ENCODE peak calls at places on chromosomes 13 and 19, in nine cellular contexts. P is suprapubic skin, X is HFFc6, T is lower lobe of right lung, B is heart right ventricle, Q is PC-9, L is osteocyte, V is fibroblast of pulmonary artery, W is HFF-Myc. N is an unnamed sample.

GRCh38 chr19:14433454-14434156 is 499 bp downstream of the PKN1 start:
- DNase-seq in P (no peak), X (no peak), T (peak), B (peak), Q (peak), L (no peak), V (no peak), W (no peak), N (peak)

GRCh38 chr13:36430247-36431203 is 1.8 kb upstream of the CCNA1 start:
- DNase-seq in P (no peak), X (no peak), T (no peak), B (peak), Q (no peak), L (no peak), V (peak), W (no peak), N (no peak)

GRCh38 chr13:24860775-24861174 is 96.8 kb downstream of the RNF17 start:
- DNase-seq in P (no peak), X (no peak), T (no peak), B (no peak), Q (no peak), L (no peak), V (no peak), W (no peak), N (no peak)

GRCh38 chr19:55250262-55251036 is 8.4 kb downstream of the PPP6R1 start:
- DNase-seq in P (peak), X (no peak), T (no peak), B (no peak), Q (no peak), L (no peak), V (no peak), W (no peak), N (no peak)

GRCh38 chr19:49691243-49692101 is 556 bp downstream of the CPT1C start:
- DNase-seq in P (peak), X (peak), T (peak), B (no peak), Q (no peak), L (peak), V (peak), W (no peak), N (no peak)

GRCh38 chr13:64154514-64154913 is 2738.9 kb upstream of the PCDH20 start:
- DNase-seq in P (no peak), X (peak), T (no peak), B (no peak), Q (no peak), L (no peak), V (peak), W (peak), N (no peak)

GRCh38 chr13:59846845-59847620 is 316.7 kb downstream of the DIAPH3 start:
- DNase-seq in P (no peak), X (no peak), T (no peak), B (no peak), Q (no peak), L (no peak), V (no peak), W (no peak), N (no peak)

GRCh38 chr13:112443191-112444000 is 67.2 kb downstream of the SPACA7 start:
- DNase-seq in P (peak), X (no peak), T (no peak), B (no peak), Q (no peak), L (peak), V (no peak), W (no peak), N (peak)

GRCh38 chr13:72457151-72457550 is 270.3 kb downstream of the MZT1 start:
- DNase-seq in P (no peak), X (no peak), T (no peak), B (no peak), Q (no peak), L (no peak), V (no peak), W (no peak), N (no peak)

GRCh38 chr19:13013649-13014048 is 18.4 kb downstream of the NFIX start:
- DNase-seq in P (no peak), X (no peak), T (no peak), B (no peak), Q (no peak), L (no peak), V (no peak), W (no peak), N (no peak)

GRCh38 chr19:2636897-2637683 is 65.4 kb downstream of the GNG7 start:
- DNase-seq in P (no peak), X (peak), T (peak), B (peak), Q (peak), L (peak), V (peak), W (no peak), N (peak)

GRCh38 chr13:89951341-89951740 is 1396.1 kb upstream of the MIR17HG start:
- DNase-seq in P (no peak), X (no peak), T (no peak), B (no peak), Q (no peak), L (no peak), V (no peak), W (no peak), N (no peak)

GRCh38 chr13:45630791-45631190 is 15.3 kb upstream of the ERICH6B start:
- DNase-seq in P (no peak), X (no peak), T (no peak), B (no peak), Q (no peak), L (no peak), V (no peak), W (no peak), N (no peak)

GRCh38 chr19:1130801-1131717 is 27.3 kb downstream of the GPX4 start:
- DNase-seq in P (no peak), X (no peak), T (no peak), B (no peak), Q (no peak), L (no peak), V (no peak), W (no peak), N (no peak)

GRCh38 chr13:21240586-21240985 is 64.1 kb downstream of the MRPL57 start:
- DNase-seq in P (no peak), X (peak), T (no peak), B (no peak), Q (no peak), L (no peak), V (peak), W (peak), N (no peak)

GRCh38 chr19:18051887-18052286 is 34.8 kb downstream of the IL12RB1 start:
- DNase-seq in P (no peak), X (no peak), T (no peak), B (peak), Q (peak), L (no peak), V (no peak), W (no peak), N (no peak)

GRCh38 chr13:21672811-21673591 is 2.1 kb downstream of the FGF9 start:
- DNase-seq in P (no peak), X (no peak), T (no peak), B (no peak), Q (no peak), L (no peak), V (no peak), W (no peak), N (no peak)

GRCh38 chr13:50594276-50594970 is 249.1 kb downstream of the DLEU7 start:
- DNase-seq in P (no peak), X (no peak), T (no peak), B (no peak), Q (no peak), L (no peak), V (no peak), W (no peak), N (no peak)

GRCh38 chr13:42312817-42313431 is 41.0 kb downstream of the AKAP11 start:
- DNase-seq in P (no peak), X (no peak), T (no peak), B (no peak), Q (no peak), L (no peak), V (no peak), W (no peak), N (no peak)

GRCh38 chr19:48543121-48543710 is 8.8 kb upstream of the SULT2B1 start:
- DNase-seq in P (no peak), X (peak), T (peak), B (no peak), Q (peak), L (no peak), V (peak), W (no peak), N (peak)

GRCh38 chr19:42068756-42069571 is 1.0 kb downstream of the GRIK5 start:
- DNase-seq in P (no peak), X (no peak), T (no peak), B (no peak), Q (no peak), L (no peak), V (no peak), W (no peak), N (no peak)

GRCh38 chr19:49997709-49998108 is 27.5 kb downstream of the VRK3 start:
- DNase-seq in P (no peak), X (no peak), T (no peak), B (no peak), Q (no peak), L (no peak), V (peak), W (no peak), N (peak)

GRCh38 chr13:58542530-58542929 is 911.0 kb downstream of the PCDH17 start:
- DNase-seq in P (no peak), X (no peak), T (no peak), B (no peak), Q (no peak), L (no peak), V (no peak), W (no peak), N (no peak)

GRCh38 chr19:3243851-3244700 is 19.6 kb downstream of the CELF5 start:
- DNase-seq in P (no peak), X (peak), T (no peak), B (peak), Q (peak), L (no peak), V (peak), W (peak), N (peak)

GRCh38 chr13:96899946-96900345 is 94.3 kb downstream of the OXGR1 start:
- DNase-seq in P (no peak), X (no peak), T (no peak), B (no peak), Q (no peak), L (no peak), V (no peak), W (no peak), N (no peak)

GRCh38 chr13:113926951-113927660 is 46.8 kb downstream of the C13orf46 start:
- DNase-seq in P (peak), X (no peak), T (no peak), B (no peak), Q (no peak), L (peak), V (no peak), W (no peak), N (no peak)

GRCh38 chr19:28971011-28971410 is 241.9 kb downstream of the UQCRFS1 start:
- DNase-seq in P (no peak), X (no peak), T (no peak), B (no peak), Q (no peak), L (no peak), V (peak), W (no peak), N (no peak)

GRCh38 chr13:100388923-100389322 is 199.7 kb downstream of the GGACT start:
- DNase-seq in P (no peak), X (no peak), T (no peak), B (no peak), Q (no peak), L (no peak), V (no peak), W (no peak), N (no peak)

DNA sequence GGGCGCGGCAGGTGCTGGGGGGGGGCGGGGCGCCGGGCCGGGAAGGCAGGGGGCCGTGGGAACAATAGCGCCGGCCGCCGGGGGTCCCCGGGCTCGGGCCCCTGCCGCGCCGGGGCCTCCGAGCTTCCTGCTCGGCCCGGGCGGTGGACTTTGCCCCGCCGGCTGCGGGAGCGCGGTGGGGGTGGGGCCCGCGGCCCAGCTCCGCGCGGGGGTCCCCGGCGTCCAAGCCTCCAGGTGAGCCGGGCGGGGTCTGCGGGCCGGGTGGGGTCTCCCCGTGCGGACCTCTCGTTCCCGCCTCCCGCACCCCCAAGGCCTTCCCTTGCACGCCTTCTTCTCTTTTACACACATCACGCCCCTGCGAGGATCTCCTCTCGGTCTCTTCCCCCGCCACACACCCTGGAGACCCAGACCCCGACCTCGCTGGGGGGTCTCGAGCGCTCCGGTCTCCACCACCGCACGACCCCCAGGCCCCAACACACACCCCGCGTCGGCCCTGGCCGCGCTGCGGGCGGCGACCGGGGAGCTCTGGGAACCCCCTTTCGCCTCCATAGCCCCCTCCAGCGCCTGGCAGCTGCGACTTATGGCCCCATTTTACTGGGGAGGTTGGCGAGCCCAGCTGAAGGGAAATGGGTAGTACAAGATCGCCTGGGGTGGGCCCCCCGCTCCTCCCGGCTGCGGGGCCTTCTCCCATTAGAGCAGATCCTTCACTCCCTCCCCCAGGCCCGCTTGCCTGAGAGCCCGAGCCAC is 701 bp downstream of the CAMSAP3 start:
- DNase-seq in P (no peak), X (no peak), T (no peak), B (no peak), Q (no peak), L (no peak), V (no peak), W (no peak), N (peak)
- TF ChIP-seq CTCF in P (no peak), X (no peak), T (no peak), B (no peak), Q (no peak), L (no peak), V (no peak), W (no peak), N (no peak)

DNA sequence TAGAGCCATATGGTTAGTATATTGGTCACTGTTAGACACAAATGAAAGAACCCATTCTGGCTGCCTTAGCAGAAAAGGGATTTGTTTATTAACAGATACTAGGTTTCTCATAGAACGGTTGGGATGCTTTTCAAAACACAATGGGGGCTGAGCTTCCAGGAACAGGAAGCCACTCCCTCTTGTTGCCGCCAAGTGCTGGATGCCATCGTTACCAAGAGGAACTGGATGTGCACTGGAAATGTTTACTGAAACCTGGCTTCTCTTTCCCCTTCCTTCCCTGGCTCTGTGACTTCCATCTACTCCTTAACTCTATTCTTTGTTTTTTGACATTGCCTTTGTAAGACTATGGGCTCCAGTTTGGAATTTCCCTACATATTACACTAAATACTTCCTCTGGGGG is 11.8 kb upstream of the KL start:
- DNase-seq in P (no peak), X (no peak), T (no peak), B (peak), Q (no peak), L (no peak), V (peak), W (no peak), N (no peak)
- TF ChIP-seq CTCF in P (no peak), X (no peak), T (no peak), B (no peak), Q (no peak), L (no peak), V (no peak), W (no peak), N (no peak)

DNA sequence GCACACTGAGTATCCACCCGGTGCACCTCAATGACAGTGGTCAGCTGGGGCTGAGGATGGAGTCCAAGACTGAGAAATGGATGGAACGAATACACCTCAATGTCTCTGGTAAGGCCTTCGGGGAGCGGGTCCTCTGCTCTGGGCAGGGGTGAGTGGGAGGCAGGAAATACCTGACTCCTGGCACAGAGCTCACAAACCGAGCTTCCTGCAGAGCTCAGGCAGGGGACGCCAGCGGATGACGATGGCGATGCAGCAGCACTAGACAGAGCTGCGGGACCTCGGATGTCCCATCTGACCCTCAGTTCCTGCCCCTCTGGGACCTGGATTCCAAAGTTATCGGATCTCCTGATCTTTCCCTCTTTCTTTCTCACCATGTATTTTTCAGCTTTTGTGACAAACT is 3.8 kb downstream of the CD22 start:
- DNase-seq in P (no peak), X (no peak), T (no peak), B (no peak), Q (no peak), L (no peak), V (no peak), W (no peak), N (no peak)
- TF ChIP-seq CTCF in P (no peak), X (no peak), T (no peak), B (no peak), Q (no peak), L (no peak), V (no peak), W (no peak), N (no peak)

DNA sequence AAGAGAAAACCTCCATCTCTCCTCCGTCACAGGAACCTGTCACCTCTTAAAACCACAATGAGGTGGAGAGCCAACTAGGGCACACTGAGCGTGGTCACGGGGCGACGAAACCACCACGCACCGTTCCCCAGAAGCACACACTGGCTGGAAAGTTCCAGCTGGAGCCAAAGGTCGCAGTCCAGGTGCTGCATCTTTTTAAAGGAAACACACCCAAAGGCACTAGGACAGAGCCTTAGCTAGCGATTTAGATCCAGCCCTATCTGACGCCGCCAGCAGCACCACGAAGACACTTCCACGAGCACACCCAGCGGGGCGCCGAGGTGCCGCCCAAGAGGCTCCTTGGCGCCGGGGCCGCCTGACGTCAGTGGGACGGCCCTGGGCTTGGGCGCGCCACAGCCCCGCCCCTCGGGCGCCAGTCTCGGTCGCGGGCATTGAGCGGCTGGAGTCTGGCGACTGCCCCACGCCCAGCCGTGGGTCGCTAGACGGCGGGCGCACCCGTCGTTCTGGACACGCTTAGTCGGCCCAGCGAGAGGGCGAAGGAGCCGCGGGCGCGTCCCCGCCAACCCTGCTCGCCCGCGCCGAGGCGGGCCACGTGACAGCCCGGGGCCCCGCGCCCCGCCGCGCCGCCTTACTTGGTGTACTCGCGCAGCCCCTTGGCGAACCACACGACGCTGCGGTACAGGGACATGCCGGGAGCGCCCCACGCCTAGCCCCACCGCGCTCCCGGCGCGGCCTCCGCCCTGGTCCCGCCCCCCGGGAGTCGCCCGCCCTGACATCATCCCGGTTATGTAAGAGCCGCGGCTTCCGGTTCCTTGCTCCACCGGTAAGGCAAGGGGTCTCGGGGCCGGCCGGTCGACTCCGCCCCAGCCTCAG is at the start of gene DHRS12:
- DNase-seq in P (peak), X (peak), T (peak), B (peak), Q (peak), L (peak), V (peak), W (no peak), N (peak)
- TF ChIP-seq CTCF in P (no peak), X (no peak), T (peak), B (no peak), Q (no peak), L (no peak), V (no peak), W (no peak), N (no peak)

GRCh38 chr19:19109601-19110000 is 28.7 kb downstream of the TMEM161A start:
- DNase-seq in P (no peak), X (peak), T (no peak), B (no peak), Q (no peak), L (no peak), V (peak), W (no peak), N (no peak)

GRCh38 chr19:19111138-19111835 is 27.0 kb downstream of the TMEM161A start:
- DNase-seq in P (no peak), X (no peak), T (no peak), B (no peak), Q (no peak), L (no peak), V (no peak), W (no peak), N (no peak)

GRCh38 chr19:19113040-19113541 is 25.2 kb downstream of the TMEM161A start:
- DNase-seq in P (no peak), X (peak), T (no peak), B (no peak), Q (no peak), L (no peak), V (peak), W (peak), N (no peak)

GRCh38 chr19:19111967-19112580 is 26.2 kb downstream of the TMEM161A start:
- DNase-seq in P (no peak), X (no peak), T (no peak), B (no peak), Q (no peak), L (no peak), V (no peak), W (no peak), N (no peak)

DNA sequence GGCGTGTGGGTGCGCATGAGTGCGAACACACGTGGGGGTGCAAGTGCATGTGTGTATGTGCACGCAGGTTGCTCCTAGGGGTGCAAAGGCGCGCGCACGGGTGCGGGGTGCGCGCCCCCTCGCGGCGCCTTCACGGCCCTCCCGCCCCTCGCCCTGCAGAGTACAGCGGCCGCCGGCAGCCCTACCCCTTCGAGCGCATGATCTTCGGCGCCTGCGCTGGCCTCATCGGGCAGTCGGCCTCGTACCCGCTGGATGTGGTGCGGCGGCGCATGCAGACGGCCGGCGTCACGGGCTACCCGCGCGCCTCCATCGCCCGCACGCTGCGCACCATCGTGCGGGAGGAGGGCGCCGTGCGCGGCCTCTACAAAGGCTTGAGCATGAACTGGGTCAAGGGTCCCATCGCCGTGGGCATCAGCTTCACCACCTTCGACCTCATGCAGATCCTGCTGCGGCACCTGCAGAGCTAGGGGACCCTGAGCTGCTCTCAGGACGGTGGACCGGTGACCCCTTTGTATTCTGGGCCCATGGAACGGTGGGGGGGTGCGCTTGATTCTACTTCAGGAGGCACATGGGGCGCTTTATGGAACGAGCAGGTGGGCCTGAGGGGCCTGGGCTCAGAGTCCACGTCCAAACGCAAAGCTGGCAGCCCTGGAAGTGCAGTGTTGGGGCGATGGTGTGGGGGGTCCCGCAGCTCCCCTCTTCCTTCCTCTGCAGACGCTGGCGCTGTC is 27.7 kb downstream of the TMEM161A start:
- DNase-seq in P (no peak), X (no peak), T (no peak), B (no peak), Q (no peak), L (no peak), V (no peak), W (no peak), N (no peak)
- TF ChIP-seq CTCF in P (no peak), X (peak), T (peak), B (peak), Q (no peak), L (peak), V (peak), W (peak), N (no peak)

N was measured in Calu3.